ENCODE peak calls at places on chromosome 1, in eight cellular contexts. Y is aorta; S is effector memory CD4-positive, alpha-beta T cell; F is transverse colon; L is BE2C; P is PC-9; X is MM.1S; Q is ascending aorta. O is an unnamed sample. For H3K4me1, the result is how much of the 10 kb centered on the place peaks cover.

GRCh38 chr1:168145184-168146159 is 8.7 kb upstream of the GPR161 start:
- DNase-seq in S (peak), Y (peak), L (peak), P (peak), X (peak), Q (peak), F (peak), O (peak)

GRCh38 chr1:155646307-155646706 is 36.3 kb downstream of the MSTO1 start:
- DNase-seq in Y (no peak), F (no peak), S (no peak), P (no peak), L (no peak), X (no peak), Q (no peak), O (peak)

GRCh38 chr1:165476776-165477175 is 31.9 kb upstream of the RXRG start:
- DNase-seq in L (no peak), Q (no peak), Y (no peak), X (no peak), P (no peak), S (no peak), F (no peak), O (no peak)

GRCh38 chr1:154557939-154558609 is 388 bp downstream of the UBE2Q1 start:
- DNase-seq in P (no peak), X (peak), L (peak), F (peak), Y (peak), Q (no peak), S (peak), O (no peak)

GRCh38 chr1:168719306-168720111 is 9.5 kb downstream of the DPT start:
- DNase-seq in F (no peak), Q (no peak), L (no peak), S (no peak), Y (no peak), X (peak), P (peak), O (no peak)

GRCh38 chr1:151165281-151165737 is 393 bp downstream of the LYSMD1 start:
- DNase-seq in Q (no peak), P (no peak), Y (peak), L (no peak), X (no peak), F (peak), S (no peak), O (peak)

GRCh38 chr1:107535091-107535490 is 394.3 kb downstream of the NTNG1 start:
- DNase-seq in F (peak), Y (no peak), Q (no peak), S (no peak), P (no peak), L (peak), X (peak), O (no peak)

GRCh38 chr1:229717774-229718173 is 91.7 kb downstream of the URB2 start:
- DNase-seq in F (no peak), X (peak), S (no peak), Q (no peak), Y (no peak), L (peak), P (no peak), O (no peak)

GRCh38 chr1:39317910-39318633 is 113.6 kb downstream of the MACF1 start:
- DNase-seq in F (peak), Q (no peak), Y (no peak), S (no peak), P (no peak), L (no peak), X (no peak), O (no peak)

GRCh38 chr1:94038511-94038910 is 82.4 kb downstream of the ABCA4 start:
- DNase-seq in Y (no peak), L (no peak), S (no peak), P (no peak), Q (no peak), X (no peak), F (no peak), O (no peak)

GRCh38 chr1:218364028-218364710 is 19.0 kb downstream of the TGFB2 start:
- DNase-seq in L (no peak), X (no peak), P (no peak), Y (no peak), F (no peak), S (no peak), Q (no peak), O (no peak)

GRCh38 chr1:187842406-187843165 is 1013.8 kb downstream of the PLA2G4A start:
- DNase-seq in S (no peak), X (no peak), Y (peak), F (no peak), Q (no peak), L (peak), P (no peak), O (no peak)

GRCh38 chr1:218371927-218372672 is 27.0 kb downstream of the TGFB2 start:
- DNase-seq in P (no peak), X (no peak), Y (no peak), Q (no peak), S (no peak), F (no peak), L (no peak), O (peak)

GRCh38 chr1:5707566-5708178 is 284.6 kb downstream of the NPHP4 start:
- DNase-seq in Q (no peak), Y (peak), X (no peak), L (no peak), F (no peak), S (no peak), P (no peak), O (no peak)

GRCh38 chr1:27552911-27553420 is 51.0 kb downstream of the AHDC1 start:
- DNase-seq in L (no peak), P (no peak), Q (no peak), S (no peak), X (no peak), Y (no peak), F (no peak), O (no peak)

GRCh38 chr1:44217809-44218410 is 4.6 kb downstream of the DMAP1 start:
- DNase-seq in F (peak), Q (no peak), P (peak), Y (peak), L (peak), S (peak), X (peak), O (peak)

GRCh38 chr1:27598902-27599528 is 4.9 kb downstream of the AHDC1 start:
- DNase-seq in S (no peak), P (no peak), Q (peak), F (peak), X (no peak), Y (peak), L (peak), O (no peak)

GRCh38 chr1:83996175-83996574 is 2.8 kb downstream of the TTLL7 start:
- DNase-seq in L (no peak), Y (no peak), X (no peak), P (no peak), Q (no peak), S (no peak), F (no peak), O (no peak)

GRCh38 chr1:175750366-175751111 is 7.1 kb upstream of the TNR start:
- DNase-seq in S (no peak), F (no peak), L (no peak), Y (no peak), X (no peak), P (no peak), Q (no peak), O (no peak)

GRCh38 chr1:90919190-90919719 is 102.6 kb downstream of the ZNF644 start:
- DNase-seq in F (no peak), S (no peak), L (no peak), X (peak), P (no peak), Q (no peak), Y (no peak), O (no peak)

GRCh38 chr1:48203287-48203900 is 19.1 kb upstream of the SLC5A9 start:
- DNase-seq in Y (no peak), X (peak), S (no peak), L (no peak), P (no peak), F (no peak), Q (no peak), O (no peak)

GRCh38 chr1:20699558-20699957 is 18.2 kb downstream of the KIF17 start:
- DNase-seq in X (no peak), Q (no peak), P (peak), S (no peak), F (no peak), Y (no peak), L (no peak), O (no peak)

GRCh38 chr1:39818482-39818881 is 29.8 kb upstream of the BMP8B start:
- DNase-seq in L (no peak), S (no peak), Q (no peak), P (peak), F (peak), Y (no peak), X (no peak), O (no peak)

GRCh38 chr1:16155537-16156410 is at the start of gene EPHA2:
- DNase-seq in S (peak), F (peak), L (no peak), P (peak), Y (peak), X (no peak), Q (peak), O (peak)

GRCh38 chr1:24951337-24951736 is 21.3 kb upstream of the RUNX3 start:
- DNase-seq in F (no peak), L (no peak), Q (no peak), P (no peak), S (no peak), X (no peak), Y (no peak), O (no peak)

GRCh38 chr1:11925938-11926292 is 312 bp downstream of the KIAA2013 start:
- DNase-seq in Y (no peak), X (no peak), S (peak), Q (no peak), P (no peak), L (no peak), F (no peak), O (no peak)

GRCh38 chr1:228875741-228876140 is 140.5 kb downstream of the RHOU start:
- DNase-seq in S (no peak), L (no peak), Y (no peak), Q (no peak), X (no peak), P (no peak), F (no peak), O (no peak)

GRCh38 chr1:53826367-53826766 is 11.7 kb downstream of the NDC1 start:
- DNase-seq in X (no peak), P (no peak), L (no peak), S (no peak), Q (no peak), F (no peak), Y (no peak), O (no peak)

GRCh38 chr1:7967206-7967605 is 5.7 kb downstream of the PARK7 start:
- DNase-seq in F (no peak), L (no peak), Y (no peak), S (no peak), P (no peak), Q (no peak), X (no peak), O (no peak)

GRCh38 chr1:34237416-34237815 is 60.7 kb downstream of the C1orf94 start:
- DNase-seq in P (no peak), X (no peak), Q (no peak), F (no peak), L (no peak), Y (no peak), S (no peak), O (no peak)
- H3K4me3 ChIP-seq in P (no peak), X (no peak), Q (no peak), F (no peak), L (no peak), Y (no peak), S (no peak), O (no peak)

GRCh38 chr1:201945863-201946223 is 505 bp downstream of the LMOD1 start:
- DNase-seq in P (no peak), L (no peak), Y (no peak), Q (no peak), F (no peak), X (no peak), S (no peak), O (no peak)
- H3K4me1 ChIP-seq in P (under half), L (under half), Y (under half), Q (under half), F (under half), X (under half), S (under half), O (under half)

DNA sequence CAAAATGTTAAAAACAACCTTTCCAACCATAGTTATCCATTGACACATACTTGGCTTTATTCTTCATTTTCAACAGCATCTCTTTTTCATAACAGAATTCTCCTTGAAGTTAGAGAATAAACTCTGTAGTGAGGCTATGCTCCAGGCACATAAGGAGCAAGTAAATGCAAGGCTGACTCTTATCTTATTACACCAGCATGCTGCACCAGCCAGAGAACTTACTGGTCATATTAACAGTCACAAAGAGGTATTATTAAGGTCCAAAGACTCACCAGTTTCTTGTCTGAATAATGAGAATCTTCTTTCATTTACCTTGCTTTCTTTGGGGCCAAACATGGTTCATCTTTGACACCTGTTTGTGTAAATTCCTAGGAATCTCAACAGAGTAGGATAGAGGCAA is 71.3 kb upstream of the IVNS1ABP start:
- DNase-seq in F (no peak), P (no peak), Y (no peak), L (no peak), S (no peak), X (no peak), Q (no peak), O (no peak)
- H3K4me3 ChIP-seq in F (no peak), P (no peak), Y (no peak), L (no peak), S (no peak), X (no peak), Q (no peak), O (no peak)

GRCh38 chr1:1088036-1088800 is 14.1 kb upstream of the RNF223 start:
- DNase-seq in S (no peak), Q (no peak), X (no peak), L (peak), F (peak), Y (peak), P (no peak), O (no peak)

GRCh38 chr1:1088801-1089680 is 14.9 kb upstream of the RNF223 start:
- DNase-seq in Q (no peak), F (peak), Y (peak), S (no peak), X (no peak), P (no peak), L (no peak), O (no peak)

GRCh38 chr1:1090424-1091343 is 16.6 kb upstream of the RNF223 start:
- DNase-seq in Y (peak), F (peak), Q (no peak), S (no peak), P (no peak), X (no peak), L (no peak), O (no peak)

GRCh38 chr1:1091344-1092148 is 17.4 kb upstream of the RNF223 start:
- DNase-seq in L (peak), F (peak), P (no peak), Q (no peak), X (no peak), Y (no peak), S (no peak), O (no peak)

GRCh38 chr1:1089731-1090423 is 15.8 kb upstream of the RNF223 start:
- DNase-seq in Q (no peak), S (no peak), X (no peak), L (no peak), Y (peak), P (no peak), F (peak), O (no peak)
- H3K4me1 ChIP-seq in Q (under half), S (under half), X (under half), L (under half), Y (under half), P (under half), F (under half), O (under half)

DNA sequence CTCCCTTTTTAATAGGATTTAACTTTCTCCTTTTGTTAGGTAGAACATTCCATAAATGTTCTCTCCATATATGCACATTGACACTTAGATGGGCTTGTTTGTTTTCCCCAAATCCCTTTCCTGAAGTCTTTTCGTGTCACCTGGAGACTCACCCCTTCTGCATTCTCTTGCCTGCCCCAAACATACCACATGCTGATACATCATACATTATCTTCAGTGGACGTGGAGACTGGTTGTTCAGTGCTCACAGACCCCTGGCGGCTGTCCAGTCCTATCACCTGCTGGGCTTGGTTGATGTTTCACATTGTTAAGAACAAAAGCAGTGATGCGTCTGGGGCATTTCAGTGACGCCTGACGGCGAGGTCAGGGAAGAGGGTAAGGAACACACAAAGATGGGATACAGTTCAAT is 22.2 kb downstream of the FMOD start:
- DNase-seq in P (no peak), Y (no peak), F (peak), X (no peak), Q (no peak), S (no peak), L (peak), O (no peak)
- H3K4me3 ChIP-seq in P (no peak), Y (no peak), F (no peak), X (no peak), Q (no peak), S (no peak), L (no peak), O (no peak)

DNA sequence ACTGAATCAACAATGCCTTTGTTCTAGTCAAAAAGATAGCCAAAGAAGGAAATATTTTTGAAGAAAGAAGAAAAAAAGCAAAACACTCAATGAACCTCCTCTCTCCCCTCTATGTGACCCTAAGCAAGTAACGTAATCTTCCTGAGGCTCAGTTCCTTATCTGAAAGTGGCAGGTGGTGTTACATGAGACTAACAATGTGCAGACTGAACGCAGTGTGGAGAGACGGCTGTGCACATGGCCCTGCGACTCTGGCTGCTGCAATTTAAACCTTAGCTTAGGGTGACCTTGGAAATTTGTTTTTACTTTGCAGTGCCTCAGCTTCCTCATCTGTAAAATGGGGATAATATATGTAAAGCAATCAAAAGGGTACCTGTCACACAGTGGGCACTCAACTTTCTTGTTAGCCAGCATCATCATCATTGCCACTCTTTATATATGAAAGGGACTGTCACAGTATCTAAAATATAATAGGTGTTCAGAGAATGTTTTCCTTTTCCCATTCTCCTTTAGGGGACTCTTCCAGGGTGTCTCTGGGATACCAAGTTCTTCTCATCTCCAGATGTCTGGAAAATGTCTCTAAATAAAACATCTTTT is 100.1 kb upstream of the JUN start:
- DNase-seq in S (no peak), L (no peak), X (peak), P (peak), Y (no peak), F (no peak), Q (no peak), O (no peak)
- H3K4me1 ChIP-seq in S (under half), L (under half), X (under half), P (half or more), Y (under half), F (under half), Q (under half), O (under half)

GRCh38 chr1:204992499-204992898 is 50.5 kb upstream of the CNTN2 start:
- DNase-seq in F (no peak), S (no peak), P (no peak), Q (no peak), X (no peak), L (no peak), Y (no peak), O (no peak)
- H3K4me3 ChIP-seq in F (no peak), S (no peak), P (no peak), Q (no peak), X (no peak), L (no peak), Y (no peak), O (no peak)

DNA sequence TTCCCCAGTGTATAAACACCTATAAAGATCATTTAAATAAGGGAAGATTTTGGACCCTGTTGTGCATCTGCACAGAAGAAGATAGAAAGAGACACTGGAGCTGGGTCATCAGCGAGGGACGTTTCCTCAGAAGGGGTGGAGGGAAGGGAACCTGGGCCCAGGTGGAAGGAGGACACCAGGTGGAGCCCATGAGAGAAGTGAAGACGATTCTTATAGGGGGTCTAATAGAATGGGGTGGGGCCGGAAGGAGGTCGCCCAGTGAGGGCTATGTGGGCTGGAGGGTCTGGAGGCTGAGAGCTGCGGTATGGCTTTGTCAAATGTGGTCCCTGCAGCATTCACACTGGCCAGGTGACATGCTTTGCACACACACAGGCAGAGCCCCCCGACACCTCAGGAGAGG is 13.7 kb downstream of the KIRREL1 start:
- DNase-seq in X (no peak), F (no peak), Y (no peak), Q (no peak), S (no peak), P (no peak), L (no peak), O (no peak)
- H3K4me1 ChIP-seq in X (under half), F (half or more), Y (under half), Q (half or more), S (under half), P (under half), L (under half), O (half or more)

GRCh38 chr1:200027264-200027823 is at the start of gene NR5A2:
- DNase-seq in Y (no peak), P (no peak), S (no peak), X (no peak), Q (no peak), L (no peak), F (no peak), O (no peak)
- H3K4me3 ChIP-seq in Y (peak), P (peak), S (no peak), X (peak), Q (no peak), L (no peak), F (peak), O (no peak)

GRCh38 chr1:198671136-198671535 is 32.3 kb downstream of the PTPRC start:
- DNase-seq in Y (no peak), P (no peak), Q (no peak), L (no peak), F (no peak), X (peak), S (no peak), O (no peak)

GRCh38 chr1:198669771-198670170 is 30.9 kb downstream of the PTPRC start:
- DNase-seq in X (no peak), Q (no peak), P (no peak), S (no peak), Y (no peak), F (no peak), L (no peak), O (no peak)

GRCh38 chr1:198667186-198667585 is 28.3 kb downstream of the PTPRC start:
- DNase-seq in P (no peak), X (no peak), F (no peak), Q (no peak), Y (no peak), S (no peak), L (no peak), O (no peak)

GRCh38 chr1:198667796-198668195 is 29.0 kb downstream of the PTPRC start:
- DNase-seq in L (no peak), S (no peak), P (no peak), Q (no peak), F (no peak), X (no peak), Y (no peak), O (no peak)

GRCh38 chr1:198669023-198669698 is 30.3 kb downstream of the PTPRC start:
- DNase-seq in L (no peak), Y (no peak), S (no peak), X (peak), Q (no peak), F (no peak), P (peak), O (no peak)
- H3K4me1 ChIP-seq in L (under half), Y (under half), S (half or more), X (under half), Q (under half), F (under half), P (under half), O (under half)

O was measured in tibial nerve.